ENCODE peak calls at places on chromosomes 2 and 18, in seven cellular contexts. One of them, this sample, is unnamed.

GRCh38 chr2:49286726-49287125 is 132.4 kb upstream of the FSHR start:
- DNase-seq in neuronal stem cell: no peak
- DNase-seq in IMR-90: no peak
- DNase-seq in mesendoderm: no peak
- DNase-seq in H1: no peak
- DNase-seq in H9: no peak
- DNase-seq in mesenchymal stem cell: peak; percentile 7
- DNase-seq in this sample: no peak

GRCh38 chr2:46967990-46968647 is 52.5 kb upstream of the MCFD2 start:
- DNase-seq in neuronal stem cell: no peak
- DNase-seq in IMR-90: peak; percentile 85
- DNase-seq in mesendoderm: peak; percentile 48
- DNase-seq in H1: no peak
- DNase-seq in H9: no peak
- DNase-seq in mesenchymal stem cell: peak; percentile 83
- DNase-seq in this sample: peak; percentile 83

GRCh38 chr2:240155080-240156025 is 14.9 kb upstream of the OTOS start:
- DNase-seq in neuronal stem cell: peak; percentile 32
- DNase-seq in IMR-90: peak; percentile 12
- DNase-seq in mesendoderm: no peak
- DNase-seq in H1: no peak
- DNase-seq in H9: no peak
- DNase-seq in mesenchymal stem cell: no peak
- DNase-seq in this sample: no peak

GRCh38 chr2:237864940-237865622 is 5.7 kb downstream of the RAMP1 start:
- DNase-seq in neuronal stem cell: no peak
- DNase-seq in IMR-90: peak; percentile 70
- DNase-seq in mesendoderm: peak; percentile 61
- DNase-seq in H1: no peak
- DNase-seq in H9: no peak
- DNase-seq in mesenchymal stem cell: no peak
- DNase-seq in this sample: no peak

GRCh38 chr18:70335892-70336726 is 47.3 kb downstream of the SOCS6 start:
- DNase-seq in neuronal stem cell: no peak
- DNase-seq in IMR-90: no peak
- DNase-seq in mesendoderm: no peak
- DNase-seq in H1: no peak
- DNase-seq in H9: no peak
- DNase-seq in mesenchymal stem cell: peak; percentile 26
- DNase-seq in this sample: peak; percentile 35

GRCh38 chr2:53098323-53099073 is 669.1 kb upstream of the CHAC2 start:
- DNase-seq in neuronal stem cell: no peak
- DNase-seq in IMR-90: no peak
- DNase-seq in mesendoderm: no peak
- DNase-seq in H1: no peak
- DNase-seq in H9: no peak
- DNase-seq in mesenchymal stem cell: no peak
- DNase-seq in this sample: no peak

GRCh38 chr2:8848328-8849100 is 11.1 kb upstream of the KIDINS220 start:
- DNase-seq in neuronal stem cell: no peak
- DNase-seq in IMR-90: no peak
- DNase-seq in mesendoderm: no peak
- DNase-seq in H1: no peak
- DNase-seq in H9: no peak
- DNase-seq in mesenchymal stem cell: peak; percentile 38
- DNase-seq in this sample: peak; percentile 66

GRCh38 chr2:133885847-133886246 is 317.6 kb upstream of the NCKAP5 start:
- DNase-seq in neuronal stem cell: no peak
- DNase-seq in IMR-90: peak; percentile 4
- DNase-seq in mesendoderm: peak; percentile 48
- DNase-seq in H1: no peak
- DNase-seq in H9: peak; percentile 36
- DNase-seq in mesenchymal stem cell: no peak
- DNase-seq in this sample: peak; percentile 55

GRCh38 chr2:175595139-175595538 is 406.9 kb downstream of the LNPK start:
- DNase-seq in neuronal stem cell: no peak
- DNase-seq in IMR-90: no peak
- DNase-seq in mesendoderm: no peak
- DNase-seq in H1: no peak
- DNase-seq in H9: no peak
- DNase-seq in mesenchymal stem cell: no peak
- DNase-seq in this sample: no peak

GRCh38 chr2:64325477-64325851 is 128.5 kb upstream of the LGALSL start:
- DNase-seq in neuronal stem cell: no peak
- DNase-seq in IMR-90: no peak
- DNase-seq in mesendoderm: peak; percentile 56
- DNase-seq in H1: no peak
- DNase-seq in H9: no peak
- DNase-seq in mesenchymal stem cell: no peak
- DNase-seq in this sample: no peak

GRCh38 chr2:237657063-237657462 is 29.7 kb downstream of the LRRFIP1 start:
- DNase-seq in neuronal stem cell: no peak
- DNase-seq in IMR-90: no peak
- DNase-seq in mesendoderm: no peak
- DNase-seq in H1: no peak
- DNase-seq in H9: no peak
- DNase-seq in mesenchymal stem cell: no peak
- DNase-seq in this sample: no peak

GRCh38 chr2:209938906-209939305 is 63.5 kb upstream of the RPE start:
- DNase-seq in neuronal stem cell: no peak
- DNase-seq in IMR-90: no peak
- DNase-seq in mesendoderm: no peak
- DNase-seq in H1: no peak
- DNase-seq in H9: no peak
- DNase-seq in mesenchymal stem cell: no peak
- DNase-seq in this sample: no peak

GRCh38 chr18:36214811-36215210 is 27.5 kb downstream of the MOCOS start:
- DNase-seq in neuronal stem cell: no peak
- DNase-seq in IMR-90: no peak
- DNase-seq in mesendoderm: no peak
- DNase-seq in H1: no peak
- DNase-seq in H9: no peak
- DNase-seq in mesenchymal stem cell: no peak
- DNase-seq in this sample: no peak

GRCh38 chr18:42174909-42175308 is 219.9 kb downstream of the PIK3C3 start:
- DNase-seq in neuronal stem cell: peak; percentile 32
- DNase-seq in IMR-90: no peak
- DNase-seq in mesendoderm: peak; percentile 51
- DNase-seq in H1: no peak
- DNase-seq in H9: peak; percentile 30
- DNase-seq in mesenchymal stem cell: peak; percentile 44
- DNase-seq in this sample: peak; percentile 48

GRCh38 chr18:55893948-55894347 is 306.0 kb upstream of the TCF4 start:
- DNase-seq in neuronal stem cell: no peak
- DNase-seq in IMR-90: no peak
- DNase-seq in mesendoderm: no peak
- DNase-seq in H1: no peak
- DNase-seq in H9: no peak
- DNase-seq in mesenchymal stem cell: no peak
- DNase-seq in this sample: no peak

GRCh38 chr2:11507517-11507916 is 26.3 kb upstream of the GREB1 start:
- DNase-seq in neuronal stem cell: no peak
- DNase-seq in IMR-90: no peak
- DNase-seq in mesendoderm: no peak
- DNase-seq in H1: no peak
- DNase-seq in H9: no peak
- DNase-seq in mesenchymal stem cell: no peak
- DNase-seq in this sample: no peak

GRCh38 chr2:187900023-187900422 is 345.8 kb upstream of the TFPI start:
- DNase-seq in neuronal stem cell: no peak
- DNase-seq in IMR-90: peak; percentile 46
- DNase-seq in mesendoderm: no peak
- DNase-seq in H1: no peak
- DNase-seq in H9: no peak
- DNase-seq in mesenchymal stem cell: no peak
- DNase-seq in this sample: no peak

GRCh38 chr2:38797276-38797675 is 19.3 kb downstream of the GEMIN6 start:
- DNase-seq in neuronal stem cell: no peak
- DNase-seq in IMR-90: peak; percentile 31
- DNase-seq in mesendoderm: no peak
- DNase-seq in H1: no peak
- DNase-seq in H9: no peak
- DNase-seq in mesenchymal stem cell: peak; percentile 23
- DNase-seq in this sample: peak; percentile 66

DNA sequence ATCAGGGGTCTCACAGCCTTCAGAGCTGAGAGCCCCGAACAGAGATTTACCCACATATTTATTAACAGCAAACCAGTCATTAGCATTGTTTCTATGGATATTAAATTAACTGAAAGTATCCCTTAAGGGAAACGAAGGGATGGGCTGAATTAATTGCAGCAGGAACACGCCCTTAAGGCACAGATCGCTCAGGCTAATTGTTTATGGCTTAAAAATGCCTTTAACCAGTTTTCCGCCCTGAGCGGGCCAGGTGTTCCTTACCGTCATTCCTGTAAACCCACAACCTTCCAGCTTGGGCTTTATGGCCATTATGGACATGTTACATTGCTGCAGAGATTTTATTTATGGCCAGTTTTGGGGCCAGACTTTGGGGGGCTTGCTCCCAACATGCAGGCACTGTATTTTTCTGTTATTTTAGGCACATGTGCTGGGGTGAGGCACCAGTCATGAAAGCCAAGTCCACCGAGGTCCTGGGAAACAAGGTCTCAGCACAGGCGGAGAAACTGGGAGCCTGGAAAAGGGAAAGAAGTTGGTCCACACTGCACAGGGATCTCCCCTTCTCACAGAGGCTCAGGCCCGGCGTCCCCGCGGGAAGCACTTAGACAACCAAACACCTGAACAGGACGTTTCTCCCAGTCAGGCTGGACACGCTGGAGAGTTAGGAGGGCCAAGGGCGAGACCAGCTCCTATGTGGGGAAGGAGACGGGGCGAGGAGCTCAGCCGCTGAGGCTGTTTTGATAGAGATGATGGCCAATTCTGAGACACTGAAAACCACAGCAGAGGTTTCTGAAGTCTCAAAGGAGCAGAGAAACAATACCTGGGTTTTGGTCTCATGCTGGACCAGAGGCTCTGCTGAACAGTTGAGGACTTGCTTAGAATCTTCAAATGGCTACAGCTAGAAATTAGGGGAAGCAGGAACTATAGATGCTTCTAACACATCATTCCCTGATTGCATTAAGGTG is 86.7 kb downstream of the TMEM18 start:
- DNase-seq in neuronal stem cell: no peak
- DNase-seq in IMR-90: no peak
- DNase-seq in mesendoderm: no peak
- DNase-seq in H1: no peak
- DNase-seq in H9: no peak
- DNase-seq in mesenchymal stem cell: no peak
- DNase-seq in this sample: no peak
- H3K27me3 ChIP-seq in neuronal stem cell: no peaks in the 10 kb centered on the region
- H3K27me3 ChIP-seq in IMR-90: no peaks in the 10 kb centered on the region
- H3K27me3 ChIP-seq in mesendoderm: no peaks in the 10 kb centered on the region
- H3K27me3 ChIP-seq in H1: no peaks in the 10 kb centered on the region
- H3K27me3 ChIP-seq in H9: no peaks in the 10 kb centered on the region
- H3K27me3 ChIP-seq in mesenchymal stem cell: no peaks in the 10 kb centered on the region
- H3K27me3 ChIP-seq in this sample: no peaks in the 10 kb centered on the region

DNA sequence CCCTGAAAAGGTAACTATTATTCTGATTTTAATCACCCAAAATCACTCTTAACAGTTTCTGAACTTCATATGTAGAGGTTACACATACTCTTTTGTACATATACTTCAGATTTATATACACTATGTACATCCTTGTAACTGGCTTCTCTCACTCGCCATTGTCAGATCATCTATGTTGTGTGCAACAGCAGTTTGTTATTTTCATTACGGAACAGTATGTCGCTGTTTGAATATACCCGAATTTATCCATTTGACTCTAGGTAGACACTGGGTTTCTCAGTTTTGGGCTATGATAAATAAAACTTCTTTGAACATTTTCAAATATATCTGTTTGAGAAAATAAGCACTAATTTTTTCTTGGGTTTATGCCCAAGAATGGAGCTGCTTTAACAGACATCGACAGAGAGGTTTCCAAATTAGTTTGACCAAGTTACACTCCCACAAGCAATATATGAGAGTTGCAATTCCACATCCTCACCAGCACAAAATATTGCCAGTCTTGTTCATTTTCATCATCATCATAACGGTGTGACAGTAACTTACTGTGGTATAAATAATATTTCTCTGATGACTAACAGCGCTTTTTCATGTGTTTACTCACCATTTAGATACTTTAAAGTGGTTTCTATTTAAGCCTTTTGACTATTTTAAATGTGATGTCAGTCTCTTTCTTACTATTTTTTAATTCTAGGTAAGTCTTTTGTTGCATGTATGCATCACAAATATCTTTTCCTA is 80.9 kb downstream of the SMC6 start:
- DNase-seq in neuronal stem cell: no peak
- DNase-seq in IMR-90: peak; percentile 79
- DNase-seq in mesendoderm: no peak
- DNase-seq in H1: no peak
- DNase-seq in H9: no peak
- DNase-seq in mesenchymal stem cell: peak; percentile 47
- DNase-seq in this sample: no peak
- H4K8ac ChIP-seq in neuronal stem cell: no peak overlapping the region
- H4K8ac ChIP-seq in IMR-90: no peak overlapping the region
- H4K8ac ChIP-seq in mesendoderm: no peak overlapping the region
- H4K8ac ChIP-seq in H1: no peak overlapping the region
- H4K8ac ChIP-seq in H9: no peak overlapping the region
- H4K8ac ChIP-seq in mesenchymal stem cell: no peak overlapping the region
- H4K8ac ChIP-seq in this sample: no peak overlapping the region

DNA sequence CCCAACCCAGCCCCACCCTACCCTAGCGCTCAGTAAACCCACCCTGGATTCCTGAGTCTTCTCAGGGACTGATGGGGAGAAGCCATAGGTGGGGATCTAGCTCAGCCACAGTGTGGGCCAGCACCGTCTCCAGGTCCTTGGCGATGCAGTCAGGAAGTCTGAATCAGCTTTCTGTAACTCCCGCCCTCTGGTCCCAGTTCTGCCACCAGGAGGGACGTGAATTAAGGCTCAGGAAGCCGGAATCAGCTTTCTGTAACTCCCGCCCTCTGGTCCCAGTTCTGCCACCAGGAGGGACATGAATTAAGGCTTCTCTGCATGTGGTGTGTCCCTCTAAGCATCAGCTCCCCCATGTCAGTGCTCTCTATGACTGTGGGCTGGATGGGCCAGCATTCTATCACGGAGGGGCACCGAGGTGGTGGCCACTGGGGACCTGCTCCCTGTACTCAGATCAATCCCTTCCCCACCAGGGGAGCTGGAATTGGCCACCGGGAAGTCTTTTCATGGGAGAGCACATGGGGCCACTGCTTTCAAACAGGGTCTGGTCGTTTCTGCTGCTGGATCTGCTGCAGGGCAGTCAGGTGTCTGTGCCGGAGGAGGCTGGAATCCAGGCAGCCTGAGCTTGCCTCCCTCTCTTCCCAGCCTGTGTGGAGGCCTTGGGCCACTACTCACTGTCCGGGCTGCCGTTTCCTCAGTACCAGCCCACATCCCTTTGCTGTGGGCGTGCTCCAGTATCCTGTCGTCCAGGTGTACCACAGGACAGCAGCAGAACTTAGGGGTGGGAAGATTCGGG is 24.7 kb downstream of the ASB18 start:
- DNase-seq in neuronal stem cell: no peak
- DNase-seq in IMR-90: no peak
- DNase-seq in mesendoderm: peak; percentile 30
- DNase-seq in H1: no peak
- DNase-seq in H9: no peak
- DNase-seq in mesenchymal stem cell: no peak
- DNase-seq in this sample: no peak
- H3K27me3 ChIP-seq in neuronal stem cell: peaks cover 35% of the 10 kb centered on the region
- H3K27me3 ChIP-seq in IMR-90: peaks cover 36% of the 10 kb centered on the region
- H3K27me3 ChIP-seq in mesendoderm: peaks cover 24% of the 10 kb centered on the region
- H3K27me3 ChIP-seq in H1: peaks cover 15% of the 10 kb centered on the region
- H3K27me3 ChIP-seq in H9: peaks cover 20% of the 10 kb centered on the region
- H3K27me3 ChIP-seq in mesenchymal stem cell: peaks cover 41% of the 10 kb centered on the region
- H3K27me3 ChIP-seq in this sample: peaks cover 26% of the 10 kb centered on the region

GRCh38 chr2:29417630-29418029 is 302.4 kb downstream of the CLIP4 start:
- DNase-seq in neuronal stem cell: no peak
- DNase-seq in IMR-90: no peak
- DNase-seq in mesendoderm: no peak
- DNase-seq in H1: no peak
- DNase-seq in H9: no peak
- DNase-seq in mesenchymal stem cell: no peak
- DNase-seq in this sample: no peak
- H4K8ac ChIP-seq in neuronal stem cell: no peak overlapping the region
- H4K8ac ChIP-seq in IMR-90: no peak overlapping the region
- H4K8ac ChIP-seq in mesendoderm: no peak overlapping the region
- H4K8ac ChIP-seq in H1: no peak overlapping the region
- H4K8ac ChIP-seq in H9: no peak overlapping the region
- H4K8ac ChIP-seq in mesenchymal stem cell: no peak overlapping the region
- H4K8ac ChIP-seq in this sample: no peak overlapping the region